ENCODE peak calls at places on chromosomes 3 and 15, in eight cellular contexts. One of them, this sample, is unnamed.

GRCh38 chr3:111738790-111739189 is 120.3 kb upstream of the PHLDB2 start:
- DNase-seq in RKO: no peak
- DNase-seq in stromal cell of bone marrow: no peak
- DNase-seq in kidney glomerular epithelial cell: no peak
- DNase-seq in activated gamma-delta T cell treated with Interleukin-2 at 50 U/mL for 16 hours: no peak
- DNase-seq in activated effector memory CD4-positive, alpha-beta T cell treated with Interleukin-2 at 50 U/mL for 16 hours: no peak
- DNase-seq in activated T-cell treated with anti-CD3 and anti-CD28 coated beads, Interleukin-2, amount 50 U/mL, for 72 hours: no peak
- DNase-seq in left kidney: no peak
- DNase-seq in this sample: no peak

GRCh38 chr3:45904931-45905330 is 18.6 kb downstream of the CCR9 start:
- DNase-seq in stromal cell of bone marrow: no peak
- DNase-seq in activated effector memory CD4-positive, alpha-beta T cell treated with Interleukin-2 at 50 U/mL for 16 hours: no peak
- DNase-seq in kidney glomerular epithelial cell: no peak
- DNase-seq in activated gamma-delta T cell treated with Interleukin-2 at 50 U/mL for 16 hours: no peak
- DNase-seq in left kidney: no peak
- DNase-seq in RKO: no peak
- DNase-seq in activated T-cell treated with anti-CD3 and anti-CD28 coated beads, Interleukin-2, amount 50 U/mL, for 72 hours: no peak
- DNase-seq in this sample: no peak

GRCh38 chr3:112403101-112403500 is 70.1 kb downstream of the CD200 start:
- DNase-seq in activated gamma-delta T cell treated with Interleukin-2 at 50 U/mL for 16 hours: no peak
- DNase-seq in RKO: no peak
- DNase-seq in activated effector memory CD4-positive, alpha-beta T cell treated with Interleukin-2 at 50 U/mL for 16 hours: no peak
- DNase-seq in stromal cell of bone marrow: no peak
- DNase-seq in left kidney: peak
- DNase-seq in kidney glomerular epithelial cell: peak
- DNase-seq in activated T-cell treated with anti-CD3 and anti-CD28 coated beads, Interleukin-2, amount 50 U/mL, for 72 hours: no peak
- DNase-seq in this sample: no peak

GRCh38 chr3:78506038-78506437 is 1261.8 kb downstream of the ROBO1 start:
- DNase-seq in activated gamma-delta T cell treated with Interleukin-2 at 50 U/mL for 16 hours: no peak
- DNase-seq in activated effector memory CD4-positive, alpha-beta T cell treated with Interleukin-2 at 50 U/mL for 16 hours: no peak
- DNase-seq in RKO: no peak
- DNase-seq in left kidney: no peak
- DNase-seq in stromal cell of bone marrow: no peak
- DNase-seq in activated T-cell treated with anti-CD3 and anti-CD28 coated beads, Interleukin-2, amount 50 U/mL, for 72 hours: no peak
- DNase-seq in kidney glomerular epithelial cell: no peak
- DNase-seq in this sample: no peak

GRCh38 chr3:119588112-119588511 is 8.8 kb downstream of the ADPRH start:
- DNase-seq in stromal cell of bone marrow: no peak
- DNase-seq in activated effector memory CD4-positive, alpha-beta T cell treated with Interleukin-2 at 50 U/mL for 16 hours: no peak
- DNase-seq in activated gamma-delta T cell treated with Interleukin-2 at 50 U/mL for 16 hours: no peak
- DNase-seq in kidney glomerular epithelial cell: no peak
- DNase-seq in activated T-cell treated with anti-CD3 and anti-CD28 coated beads, Interleukin-2, amount 50 U/mL, for 72 hours: no peak
- DNase-seq in RKO: no peak
- DNase-seq in left kidney: no peak
- DNase-seq in this sample: no peak

GRCh38 chr3:125022186-125022585 is 33.6 kb downstream of the HEG1 start:
- DNase-seq in activated T-cell treated with anti-CD3 and anti-CD28 coated beads, Interleukin-2, amount 50 U/mL, for 72 hours: no peak
- DNase-seq in kidney glomerular epithelial cell: no peak
- DNase-seq in activated gamma-delta T cell treated with Interleukin-2 at 50 U/mL for 16 hours: no peak
- DNase-seq in left kidney: no peak
- DNase-seq in activated effector memory CD4-positive, alpha-beta T cell treated with Interleukin-2 at 50 U/mL for 16 hours: no peak
- DNase-seq in stromal cell of bone marrow: no peak
- DNase-seq in RKO: no peak
- DNase-seq in this sample: no peak

GRCh38 chr3:12611117-12611516 is 52.8 kb downstream of the RAF1 start:
- DNase-seq in activated gamma-delta T cell treated with Interleukin-2 at 50 U/mL for 16 hours: no peak
- DNase-seq in activated T-cell treated with anti-CD3 and anti-CD28 coated beads, Interleukin-2, amount 50 U/mL, for 72 hours: no peak
- DNase-seq in kidney glomerular epithelial cell: no peak
- DNase-seq in left kidney: no peak
- DNase-seq in activated effector memory CD4-positive, alpha-beta T cell treated with Interleukin-2 at 50 U/mL for 16 hours: no peak
- DNase-seq in stromal cell of bone marrow: no peak
- DNase-seq in RKO: no peak
- DNase-seq in this sample: no peak

GRCh38 chr3:14861031-14861430 is 42.3 kb downstream of the FGD5 start:
- DNase-seq in left kidney: peak
- DNase-seq in stromal cell of bone marrow: no peak
- DNase-seq in RKO: no peak
- DNase-seq in activated effector memory CD4-positive, alpha-beta T cell treated with Interleukin-2 at 50 U/mL for 16 hours: no peak
- DNase-seq in activated T-cell treated with anti-CD3 and anti-CD28 coated beads, Interleukin-2, amount 50 U/mL, for 72 hours: no peak
- DNase-seq in activated gamma-delta T cell treated with Interleukin-2 at 50 U/mL for 16 hours: no peak
- DNase-seq in kidney glomerular epithelial cell: no peak
- DNase-seq in this sample: no peak

GRCh38 chr3:115581347-115582135 is 41.8 kb upstream of the GAP43 start:
- DNase-seq in activated gamma-delta T cell treated with Interleukin-2 at 50 U/mL for 16 hours: no peak
- DNase-seq in activated effector memory CD4-positive, alpha-beta T cell treated with Interleukin-2 at 50 U/mL for 16 hours: no peak
- DNase-seq in RKO: peak
- DNase-seq in activated T-cell treated with anti-CD3 and anti-CD28 coated beads, Interleukin-2, amount 50 U/mL, for 72 hours: peak
- DNase-seq in stromal cell of bone marrow: peak
- DNase-seq in kidney glomerular epithelial cell: no peak
- DNase-seq in left kidney: no peak
- DNase-seq in this sample: no peak

GRCh38 chr3:71779674-71780377 is 5.1 kb downstream of the PROK2 start:
- DNase-seq in activated gamma-delta T cell treated with Interleukin-2 at 50 U/mL for 16 hours: no peak
- DNase-seq in kidney glomerular epithelial cell: no peak
- DNase-seq in RKO: no peak
- DNase-seq in stromal cell of bone marrow: no peak
- DNase-seq in activated effector memory CD4-positive, alpha-beta T cell treated with Interleukin-2 at 50 U/mL for 16 hours: no peak
- DNase-seq in left kidney: no peak
- DNase-seq in activated T-cell treated with anti-CD3 and anti-CD28 coated beads, Interleukin-2, amount 50 U/mL, for 72 hours: no peak
- DNase-seq in this sample: no peak

GRCh38 chr3:50156991-50157493 is 1.9 kb downstream of the SEMA3F start:
- DNase-seq in left kidney: peak
- DNase-seq in RKO: no peak
- DNase-seq in kidney glomerular epithelial cell: peak
- DNase-seq in activated effector memory CD4-positive, alpha-beta T cell treated with Interleukin-2 at 50 U/mL for 16 hours: no peak
- DNase-seq in activated gamma-delta T cell treated with Interleukin-2 at 50 U/mL for 16 hours: no peak
- DNase-seq in activated T-cell treated with anti-CD3 and anti-CD28 coated beads, Interleukin-2, amount 50 U/mL, for 72 hours: no peak
- DNase-seq in stromal cell of bone marrow: no peak
- DNase-seq in this sample: no peak

GRCh38 chr3:21645121-21645897 is 105.7 kb downstream of the ZNF385D start:
- DNase-seq in stromal cell of bone marrow: peak
- DNase-seq in activated T-cell treated with anti-CD3 and anti-CD28 coated beads, Interleukin-2, amount 50 U/mL, for 72 hours: no peak
- DNase-seq in left kidney: no peak
- DNase-seq in RKO: no peak
- DNase-seq in activated gamma-delta T cell treated with Interleukin-2 at 50 U/mL for 16 hours: no peak
- DNase-seq in kidney glomerular epithelial cell: no peak
- DNase-seq in activated effector memory CD4-positive, alpha-beta T cell treated with Interleukin-2 at 50 U/mL for 16 hours: no peak
- DNase-seq in this sample: no peak

GRCh38 chr3:117657278-117657677 is 947.7 kb downstream of the TUSC7 start:
- DNase-seq in stromal cell of bone marrow: no peak
- DNase-seq in activated gamma-delta T cell treated with Interleukin-2 at 50 U/mL for 16 hours: no peak
- DNase-seq in activated T-cell treated with anti-CD3 and anti-CD28 coated beads, Interleukin-2, amount 50 U/mL, for 72 hours: no peak
- DNase-seq in kidney glomerular epithelial cell: no peak
- DNase-seq in activated effector memory CD4-positive, alpha-beta T cell treated with Interleukin-2 at 50 U/mL for 16 hours: no peak
- DNase-seq in left kidney: no peak
- DNase-seq in RKO: no peak
- DNase-seq in this sample: no peak

GRCh38 chr3:151085889-151086483 is 522 bp downstream of the MED12L start:
- DNase-seq in RKO: no peak
- DNase-seq in kidney glomerular epithelial cell: no peak
- DNase-seq in stromal cell of bone marrow: no peak
- DNase-seq in left kidney: peak
- DNase-seq in activated gamma-delta T cell treated with Interleukin-2 at 50 U/mL for 16 hours: no peak
- DNase-seq in activated T-cell treated with anti-CD3 and anti-CD28 coated beads, Interleukin-2, amount 50 U/mL, for 72 hours: peak
- DNase-seq in activated effector memory CD4-positive, alpha-beta T cell treated with Interleukin-2 at 50 U/mL for 16 hours: no peak
- DNase-seq in this sample: peak

GRCh38 chr3:13544293-13544831 is 4.6 kb upstream of the FBLN2 start:
- DNase-seq in activated effector memory CD4-positive, alpha-beta T cell treated with Interleukin-2 at 50 U/mL for 16 hours: peak
- DNase-seq in activated T-cell treated with anti-CD3 and anti-CD28 coated beads, Interleukin-2, amount 50 U/mL, for 72 hours: peak
- DNase-seq in kidney glomerular epithelial cell: no peak
- DNase-seq in stromal cell of bone marrow: peak
- DNase-seq in left kidney: no peak
- DNase-seq in RKO: no peak
- DNase-seq in activated gamma-delta T cell treated with Interleukin-2 at 50 U/mL for 16 hours: peak
- DNase-seq in this sample: peak

GRCh38 chr3:69193749-69194148 is 71.4 kb upstream of the LMOD3 start:
- DNase-seq in kidney glomerular epithelial cell: no peak
- DNase-seq in activated effector memory CD4-positive, alpha-beta T cell treated with Interleukin-2 at 50 U/mL for 16 hours: no peak
- DNase-seq in left kidney: no peak
- DNase-seq in RKO: no peak
- DNase-seq in stromal cell of bone marrow: no peak
- DNase-seq in activated gamma-delta T cell treated with Interleukin-2 at 50 U/mL for 16 hours: no peak
- DNase-seq in activated T-cell treated with anti-CD3 and anti-CD28 coated beads, Interleukin-2, amount 50 U/mL, for 72 hours: no peak
- DNase-seq in this sample: no peak

GRCh38 chr15:79932447-79932846 is 35.6 kb upstream of the MTHFS start:
- DNase-seq in activated T-cell treated with anti-CD3 and anti-CD28 coated beads, Interleukin-2, amount 50 U/mL, for 72 hours: no peak
- DNase-seq in kidney glomerular epithelial cell: no peak
- DNase-seq in activated gamma-delta T cell treated with Interleukin-2 at 50 U/mL for 16 hours: no peak
- DNase-seq in left kidney: no peak
- DNase-seq in RKO: no peak
- DNase-seq in activated effector memory CD4-positive, alpha-beta T cell treated with Interleukin-2 at 50 U/mL for 16 hours: no peak
- DNase-seq in stromal cell of bone marrow: no peak
- DNase-seq in this sample: no peak

GRCh38 chr15:60757831-60758570 is 279.1 kb upstream of the ICE2 start:
- DNase-seq in left kidney: no peak
- DNase-seq in activated T-cell treated with anti-CD3 and anti-CD28 coated beads, Interleukin-2, amount 50 U/mL, for 72 hours: no peak
- DNase-seq in activated gamma-delta T cell treated with Interleukin-2 at 50 U/mL for 16 hours: no peak
- DNase-seq in RKO: no peak
- DNase-seq in activated effector memory CD4-positive, alpha-beta T cell treated with Interleukin-2 at 50 U/mL for 16 hours: no peak
- DNase-seq in stromal cell of bone marrow: no peak
- DNase-seq in kidney glomerular epithelial cell: no peak
- DNase-seq in this sample: no peak

GRCh38 chr15:51706347-51706746 is 25.0 kb downstream of the SCG3 start:
- DNase-seq in activated gamma-delta T cell treated with Interleukin-2 at 50 U/mL for 16 hours: no peak
- DNase-seq in activated T-cell treated with anti-CD3 and anti-CD28 coated beads, Interleukin-2, amount 50 U/mL, for 72 hours: no peak
- DNase-seq in RKO: no peak
- DNase-seq in stromal cell of bone marrow: no peak
- DNase-seq in kidney glomerular epithelial cell: no peak
- DNase-seq in activated effector memory CD4-positive, alpha-beta T cell treated with Interleukin-2 at 50 U/mL for 16 hours: no peak
- DNase-seq in left kidney: peak
- DNase-seq in this sample: no peak

GRCh38 chr3:151044706-151045105 is 40.8 kb upstream of the MED12L start:
- DNase-seq in activated effector memory CD4-positive, alpha-beta T cell treated with Interleukin-2 at 50 U/mL for 16 hours: no peak
- DNase-seq in stromal cell of bone marrow: no peak
- DNase-seq in left kidney: no peak
- DNase-seq in RKO: no peak
- DNase-seq in activated T-cell treated with anti-CD3 and anti-CD28 coated beads, Interleukin-2, amount 50 U/mL, for 72 hours: no peak
- DNase-seq in activated gamma-delta T cell treated with Interleukin-2 at 50 U/mL for 16 hours: no peak
- DNase-seq in kidney glomerular epithelial cell: no peak
- DNase-seq in this sample: no peak

GRCh38 chr15:76366714-76367113 is 30.1 kb downstream of the ISL2 start:
- DNase-seq in activated gamma-delta T cell treated with Interleukin-2 at 50 U/mL for 16 hours: no peak
- DNase-seq in stromal cell of bone marrow: no peak
- DNase-seq in activated effector memory CD4-positive, alpha-beta T cell treated with Interleukin-2 at 50 U/mL for 16 hours: no peak
- DNase-seq in RKO: no peak
- DNase-seq in activated T-cell treated with anti-CD3 and anti-CD28 coated beads, Interleukin-2, amount 50 U/mL, for 72 hours: no peak
- DNase-seq in kidney glomerular epithelial cell: no peak
- DNase-seq in left kidney: no peak
- DNase-seq in this sample: no peak

GRCh38 chr15:100759698-100760356 is 119.8 kb upstream of the ALDH1A3 start:
- DNase-seq in activated T-cell treated with anti-CD3 and anti-CD28 coated beads, Interleukin-2, amount 50 U/mL, for 72 hours: no peak
- DNase-seq in stromal cell of bone marrow: no peak
- DNase-seq in left kidney: peak
- DNase-seq in RKO: no peak
- DNase-seq in kidney glomerular epithelial cell: peak
- DNase-seq in activated effector memory CD4-positive, alpha-beta T cell treated with Interleukin-2 at 50 U/mL for 16 hours: no peak
- DNase-seq in activated gamma-delta T cell treated with Interleukin-2 at 50 U/mL for 16 hours: no peak
- DNase-seq in this sample: no peak

GRCh38 chr15:67941643-67942315 is 101.9 kb upstream of the RNU6-1 start:
- DNase-seq in activated T-cell treated with anti-CD3 and anti-CD28 coated beads, Interleukin-2, amount 50 U/mL, for 72 hours: no peak
- DNase-seq in left kidney: peak
- DNase-seq in kidney glomerular epithelial cell: peak
- DNase-seq in RKO: no peak
- DNase-seq in stromal cell of bone marrow: no peak
- DNase-seq in activated effector memory CD4-positive, alpha-beta T cell treated with Interleukin-2 at 50 U/mL for 16 hours: no peak
- DNase-seq in activated gamma-delta T cell treated with Interleukin-2 at 50 U/mL for 16 hours: no peak
- DNase-seq in this sample: no peak

GRCh38 chr3:174821477-174821876 is 37.7 kb upstream of the NAALADL2 start:
- DNase-seq in stromal cell of bone marrow: peak
- DNase-seq in activated gamma-delta T cell treated with Interleukin-2 at 50 U/mL for 16 hours: no peak
- DNase-seq in kidney glomerular epithelial cell: no peak
- DNase-seq in activated T-cell treated with anti-CD3 and anti-CD28 coated beads, Interleukin-2, amount 50 U/mL, for 72 hours: no peak
- DNase-seq in RKO: no peak
- DNase-seq in left kidney: peak
- DNase-seq in activated effector memory CD4-positive, alpha-beta T cell treated with Interleukin-2 at 50 U/mL for 16 hours: no peak
- DNase-seq in this sample: no peak

GRCh38 chr3:88219138-88219792 is 69.5 kb downstream of the C3orf38 start:
- DNase-seq in stromal cell of bone marrow: peak
- DNase-seq in left kidney: peak
- DNase-seq in activated effector memory CD4-positive, alpha-beta T cell treated with Interleukin-2 at 50 U/mL for 16 hours: no peak
- DNase-seq in activated gamma-delta T cell treated with Interleukin-2 at 50 U/mL for 16 hours: no peak
- DNase-seq in RKO: peak
- DNase-seq in kidney glomerular epithelial cell: peak
- DNase-seq in activated T-cell treated with anti-CD3 and anti-CD28 coated beads, Interleukin-2, amount 50 U/mL, for 72 hours: peak
- DNase-seq in this sample: peak

GRCh38 chr3:12273045-12273695 is 15.7 kb upstream of the PPARG start:
- DNase-seq in activated gamma-delta T cell treated with Interleukin-2 at 50 U/mL for 16 hours: no peak
- DNase-seq in left kidney: no peak
- DNase-seq in activated T-cell treated with anti-CD3 and anti-CD28 coated beads, Interleukin-2, amount 50 U/mL, for 72 hours: no peak
- DNase-seq in activated effector memory CD4-positive, alpha-beta T cell treated with Interleukin-2 at 50 U/mL for 16 hours: no peak
- DNase-seq in kidney glomerular epithelial cell: no peak
- DNase-seq in stromal cell of bone marrow: no peak
- DNase-seq in RKO: no peak
- DNase-seq in this sample: no peak

GRCh38 chr3:46858996-46859710 is 4.1 kb downstream of the MYL3 start:
- DNase-seq in activated gamma-delta T cell treated with Interleukin-2 at 50 U/mL for 16 hours: no peak
- DNase-seq in left kidney: no peak
- DNase-seq in activated effector memory CD4-positive, alpha-beta T cell treated with Interleukin-2 at 50 U/mL for 16 hours: no peak
- DNase-seq in stromal cell of bone marrow: no peak
- DNase-seq in RKO: no peak
- DNase-seq in kidney glomerular epithelial cell: no peak
- DNase-seq in activated T-cell treated with anti-CD3 and anti-CD28 coated beads, Interleukin-2, amount 50 U/mL, for 72 hours: no peak
- DNase-seq in this sample: no peak

GRCh38 chr3:159080821-159081220 is 279.0 kb downstream of the MFSD1 start:
- DNase-seq in activated gamma-delta T cell treated with Interleukin-2 at 50 U/mL for 16 hours: no peak
- DNase-seq in kidney glomerular epithelial cell: no peak
- DNase-seq in left kidney: no peak
- DNase-seq in stromal cell of bone marrow: no peak
- DNase-seq in activated T-cell treated with anti-CD3 and anti-CD28 coated beads, Interleukin-2, amount 50 U/mL, for 72 hours: no peak
- DNase-seq in RKO: no peak
- DNase-seq in activated effector memory CD4-positive, alpha-beta T cell treated with Interleukin-2 at 50 U/mL for 16 hours: no peak
- DNase-seq in this sample: no peak

GRCh38 chr3:160154033-160154432 is 71.2 kb upstream of the C3orf80 start:
- DNase-seq in kidney glomerular epithelial cell: peak
- DNase-seq in left kidney: no peak
- DNase-seq in activated gamma-delta T cell treated with Interleukin-2 at 50 U/mL for 16 hours: no peak
- DNase-seq in activated T-cell treated with anti-CD3 and anti-CD28 coated beads, Interleukin-2, amount 50 U/mL, for 72 hours: no peak
- DNase-seq in activated effector memory CD4-positive, alpha-beta T cell treated with Interleukin-2 at 50 U/mL for 16 hours: no peak
- DNase-seq in RKO: no peak
- DNase-seq in stromal cell of bone marrow: no peak
- DNase-seq in this sample: no peak

GRCh38 chr15:96585634-96586386 is 255.3 kb downstream of the NR2F2 start:
- DNase-seq in RKO: peak
- DNase-seq in activated effector memory CD4-positive, alpha-beta T cell treated with Interleukin-2 at 50 U/mL for 16 hours: no peak
- DNase-seq in kidney glomerular epithelial cell: peak
- DNase-seq in activated T-cell treated with anti-CD3 and anti-CD28 coated beads, Interleukin-2, amount 50 U/mL, for 72 hours: no peak
- DNase-seq in stromal cell of bone marrow: peak
- DNase-seq in left kidney: peak
- DNase-seq in activated gamma-delta T cell treated with Interleukin-2 at 50 U/mL for 16 hours: no peak
- DNase-seq in this sample: no peak

GRCh38 chr15:71462638-71463037 is 347.4 kb downstream of the THSD4 start:
- DNase-seq in activated gamma-delta T cell treated with Interleukin-2 at 50 U/mL for 16 hours: no peak
- DNase-seq in left kidney: no peak
- DNase-seq in RKO: no peak
- DNase-seq in stromal cell of bone marrow: no peak
- DNase-seq in kidney glomerular epithelial cell: no peak
- DNase-seq in activated effector memory CD4-positive, alpha-beta T cell treated with Interleukin-2 at 50 U/mL for 16 hours: no peak
- DNase-seq in activated T-cell treated with anti-CD3 and anti-CD28 coated beads, Interleukin-2, amount 50 U/mL, for 72 hours: no peak
- DNase-seq in this sample: no peak